ENCODE peak calls at places on chromosomes 11 and 22, in six cellular contexts. D, O, Q, Y, F and E are unnamed samples.

GRCh38 chr11:2766166-2766565 is 66.4 kb upstream of the KCNQ1OT1 start:
- DNase-seq in Q (no peak), F (no peak), Y (no peak), D (no peak), O (no peak), E (no peak)

GRCh38 chr22:46738961-46739870 is 1.2 kb upstream of the CERK start:
- DNase-seq in Y (peak; percentile 65), D (no peak), Q (peak; percentile 64), O (peak; percentile 56), F (no peak), E (peak; percentile 62)

GRCh38 chr22:19463491-19464469 is 15.2 kb downstream of the UFD1 start:
- DNase-seq in O (peak; percentile 28), Y (no peak), F (no peak), D (no peak), Q (no peak), E (no peak)

GRCh38 chr11:58926695-58927094 is 12.6 kb upstream of the GLYATL1 start:
- DNase-seq in O (peak; percentile 73), Y (no peak), D (no peak), Q (no peak), F (no peak), E (no peak)

GRCh38 chr11:47388697-47389576 is 10.6 kb upstream of the SPI1 start:
- DNase-seq in F (no peak), Y (no peak), Q (no peak), O (no peak), D (no peak), E (no peak)

GRCh38 chr11:101133190-101133589 is 3.6 kb upstream of the PGR start:
- DNase-seq in F (no peak), O (peak; percentile 33), D (no peak), Q (no peak), Y (peak; percentile 63), E (no peak)

GRCh38 chr11:57480409-57481137 is 20.2 kb downstream of the RTN4RL2 start:
- DNase-seq in D (peak; percentile 81), Q (peak; percentile 52), F (peak; percentile 30), O (peak; percentile 58), Y (peak; percentile 47), E (peak; percentile 17)

GRCh38 chr11:17923213-17923612 is 89.6 kb downstream of the SERGEF start:
- DNase-seq in O (peak; percentile 48), Q (no peak), D (no peak), F (no peak), Y (no peak), E (no peak)

GRCh38 chr11:58059011-58059358 is 28.2 kb downstream of the OR6Q1 start:
- DNase-seq in Y (peak; percentile 94), D (no peak), O (peak; percentile 81), F (no peak), Q (no peak), E (no peak)

GRCh38 chr11:108973402-108974119 is 308.7 kb downstream of the DDX10 start:
- DNase-seq in F (no peak), O (peak; percentile 86), D (no peak), Y (peak; percentile 79), Q (no peak), E (no peak)

GRCh38 chr11:31477528-31478255 is 31.7 kb downstream of the IMMP1L start:
- DNase-seq in D (no peak), Y (no peak), Q (peak; percentile 12), F (no peak), O (no peak), E (no peak)

GRCh38 chr11:1876361-1877063 is 15.2 kb downstream of the PRR33 start:
- DNase-seq in Q (no peak), D (no peak), F (no peak), Y (no peak), O (peak; percentile 86), E (no peak)

GRCh38 chr11:27291302-27291889 is 71.6 kb downstream of the CCDC34 start:
- DNase-seq in D (no peak), Q (peak; percentile 6), F (peak; percentile 2), Y (no peak), O (peak; percentile 30), E (no peak)

GRCh38 chr11:21514298-21514697 is 678.6 kb upstream of the ANO5 start:
- DNase-seq in D (no peak), Q (peak; percentile 52), Y (no peak), O (no peak), F (no peak), E (peak; percentile 35)

GRCh38 chr11:4641501-4641900 is 2.3 kb upstream of the OR51E1 start:
- DNase-seq in Y (no peak), O (no peak), Q (no peak), F (no peak), D (no peak), E (no peak)

GRCh38 chr11:93484716-93485115 is 58.5 kb downstream of the SMCO4 start:
- DNase-seq in F (no peak), D (no peak), Y (no peak), O (peak; percentile 74), Q (no peak), E (no peak)

GRCh38 chr22:20434264-20434751 is 3.3 kb downstream of the SCARF2 start:
- DNase-seq in F (no peak), D (no peak), Y (no peak), Q (no peak), O (no peak), E (no peak)

GRCh38 chr22:37158963-37159290 is 9.2 kb upstream of the IL2RB start:
- DNase-seq in F (no peak), Q (no peak), O (no peak), Y (no peak), D (no peak), E (no peak)